ENCODE peak calls at places on chromosomes 16 and 17, in four cellular contexts. One of them, this sample, is unnamed.
A peak's percentile ranks its signal among the peaks of the same experiment; 100 is the strongest.

GRCh38 chr17:41500131-41500911 is 5.1 kb downstream of the KRT13 start:
- DNase-seq in right lobe of liver: no peak
- DNase-seq in A549: peak; percentile 61
- DNase-seq in gastrocnemius medialis: no peak
- DNase-seq in this sample: no peak

GRCh38 chr16:27703545-27703944 is 153.6 kb downstream of the KATNIP start:
- DNase-seq in gastrocnemius medialis: no peak
- DNase-seq in A549: no peak
- DNase-seq in right lobe of liver: no peak
- DNase-seq in this sample: no peak

GRCh38 chr17:61412860-61413653 is 13.4 kb downstream of the TBX2 start:
- DNase-seq in gastrocnemius medialis: no peak
- DNase-seq in right lobe of liver: no peak
- DNase-seq in A549: no peak
- DNase-seq in this sample: peak; percentile 29

GRCh38 chr16:47777191-47777590 is 316.1 kb downstream of the PHKB start:
- DNase-seq in A549: no peak
- DNase-seq in right lobe of liver: no peak
- DNase-seq in gastrocnemius medialis: no peak
- DNase-seq in this sample: no peak

GRCh38 chr17:47791025-47791424 is 30.6 kb downstream of the OSBPL7 start:
- DNase-seq in A549: no peak
- DNase-seq in right lobe of liver: no peak
- DNase-seq in gastrocnemius medialis: no peak
- DNase-seq in this sample: no peak

GRCh38 chr17:27333410-27333980 is 39.6 kb downstream of the WSB1 start:
- DNase-seq in A549: no peak
- DNase-seq in right lobe of liver: no peak
- DNase-seq in gastrocnemius medialis: no peak
- DNase-seq in this sample: no peak

GRCh38 chr16:66081967-66082366 is 284.5 kb upstream of the CDH5 start:
- DNase-seq in A549: peak; percentile 3
- DNase-seq in right lobe of liver: no peak
- DNase-seq in gastrocnemius medialis: no peak
- DNase-seq in this sample: no peak

GRCh38 chr17:56653877-56654276 is 60.4 kb downstream of the NOG start:
- DNase-seq in right lobe of liver: no peak
- DNase-seq in gastrocnemius medialis: no peak
- DNase-seq in A549: peak; percentile 54
- DNase-seq in this sample: peak; percentile 66

GRCh38 chr17:71522383-71522782 is 598.4 kb upstream of the SOX9 start:
- DNase-seq in gastrocnemius medialis: no peak
- DNase-seq in A549: no peak
- DNase-seq in right lobe of liver: no peak
- DNase-seq in this sample: no peak

GRCh38 chr17:21242780-21243515 is 10.3 kb downstream of the NATD1 start:
- DNase-seq in A549: no peak
- DNase-seq in gastrocnemius medialis: peak; percentile 91
- DNase-seq in right lobe of liver: no peak
- DNase-seq in this sample: no peak

GRCh38 chr16:6684076-6684673 is 648.5 kb upstream of the RBFOX1 start:
- DNase-seq in right lobe of liver: no peak
- DNase-seq in A549: peak; percentile 3
- DNase-seq in gastrocnemius medialis: no peak
- DNase-seq in this sample: peak; percentile 10

GRCh38 chr16:2156025-2156848 is 655 bp downstream of the TRAF7 start:
- DNase-seq in gastrocnemius medialis: no peak
- DNase-seq in right lobe of liver: no peak
- DNase-seq in A549: no peak
- DNase-seq in this sample: peak; percentile 62

GRCh38 chr17:27855454-27855853 is 37.7 kb downstream of the LYRM9 start:
- DNase-seq in right lobe of liver: no peak
- DNase-seq in gastrocnemius medialis: no peak
- DNase-seq in A549: no peak
- DNase-seq in this sample: no peak

GRCh38 chr16:79599837-79600635 is 501 bp downstream of the MAF start:
- DNase-seq in A549: peak; percentile 19
- DNase-seq in gastrocnemius medialis: peak; percentile 45
- DNase-seq in right lobe of liver: peak; percentile 59
- DNase-seq in this sample: peak; percentile 64

GRCh38 chr16:8251298-8251697 is 339.0 kb downstream of the TMEM114 start:
- DNase-seq in gastrocnemius medialis: no peak
- DNase-seq in right lobe of liver: no peak
- DNase-seq in A549: no peak
- DNase-seq in this sample: no peak

GRCh38 chr17:76716146-76716833 is 5.5 kb upstream of the MXRA7 start:
- DNase-seq in gastrocnemius medialis: peak; percentile 63
- DNase-seq in A549: no peak
- DNase-seq in right lobe of liver: no peak
- DNase-seq in this sample: no peak

GRCh38 chr16:84738255-84739038 is 38.6 kb downstream of the USP10 start:
- DNase-seq in gastrocnemius medialis: peak; percentile 49
- DNase-seq in right lobe of liver: peak; percentile 67
- DNase-seq in A549: peak; percentile 84
- DNase-seq in this sample: peak; percentile 88

GRCh38 chr17:58965221-58965620 is 141.5 kb downstream of the TRIM37 start:
- DNase-seq in right lobe of liver: no peak
- DNase-seq in A549: no peak
- DNase-seq in gastrocnemius medialis: no peak
- DNase-seq in this sample: no peak

GRCh38 chr16:53945996-53946395 is 242.0 kb downstream of the FTO start:
- DNase-seq in gastrocnemius medialis: no peak
- DNase-seq in A549: peak; percentile 6
- DNase-seq in right lobe of liver: no peak
- DNase-seq in this sample: peak; percentile 50

GRCh38 chr16:24085665-24086064 is 170.5 kb upstream of the CACNG3 start:
- DNase-seq in gastrocnemius medialis: no peak
- DNase-seq in A549: no peak
- DNase-seq in right lobe of liver: no peak
- DNase-seq in this sample: no peak
- H3K4me1 ChIP-seq in gastrocnemius medialis: no peaks in the 10 kb centered on the region
- H3K4me1 ChIP-seq in A549: no peaks in the 10 kb centered on the region
- H3K4me1 ChIP-seq in right lobe of liver: no peaks in the 10 kb centered on the region
- H3K4me1 ChIP-seq in this sample: no peaks in the 10 kb centered on the region

GRCh38 chr16:35743101-35743692 is 2283.8 kb downstream of the TP53TG3F start:
- DNase-seq in right lobe of liver: no peak
- DNase-seq in A549: no peak
- DNase-seq in gastrocnemius medialis: no peak
- DNase-seq in this sample: no peak
- H3K9me3 ChIP-seq in right lobe of liver: no peaks in the 10 kb centered on the region
- H3K9me3 ChIP-seq in A549: no peaks in the 10 kb centered on the region
- H3K9me3 ChIP-seq in gastrocnemius medialis: no peaks in the 10 kb centered on the region
- H3K9me3 ChIP-seq in this sample: no peaks in the 10 kb centered on the region

GRCh38 chr17:38429476-38430100 is 1.3 kb downstream of the ARHGAP23 start:
- DNase-seq in right lobe of liver: no peak
- DNase-seq in A549: no peak
- DNase-seq in gastrocnemius medialis: no peak
- DNase-seq in this sample: no peak

GRCh38 chr17:38434178-38434665 is 6.0 kb downstream of the ARHGAP23 start:
- DNase-seq in right lobe of liver: no peak
- DNase-seq in gastrocnemius medialis: no peak
- DNase-seq in A549: no peak
- DNase-seq in this sample: no peak

GRCh38 chr17:38430316-38430715 is 2.1 kb downstream of the ARHGAP23 start:
- DNase-seq in gastrocnemius medialis: no peak
- DNase-seq in A549: no peak
- DNase-seq in right lobe of liver: no peak
- DNase-seq in this sample: no peak

GRCh38 chr17:38430822-38431221 is 2.6 kb downstream of the ARHGAP23 start:
- DNase-seq in gastrocnemius medialis: no peak
- DNase-seq in right lobe of liver: no peak
- DNase-seq in A549: no peak
- DNase-seq in this sample: no peak

GRCh38 chr17:38431343-38432145 is 3.3 kb downstream of the ARHGAP23 start:
- DNase-seq in A549: no peak
- DNase-seq in right lobe of liver: no peak
- DNase-seq in gastrocnemius medialis: no peak
- DNase-seq in this sample: no peak
- H3K4me1 ChIP-seq in A549: peaks cover 29% of the 10 kb centered on the region
- H3K4me1 ChIP-seq in right lobe of liver: peaks cover 7% of the 10 kb centered on the region
- H3K4me1 ChIP-seq in gastrocnemius medialis: peaks cover 28% of the 10 kb centered on the region
- H3K4me1 ChIP-seq in this sample: no peaks in the 10 kb centered on the region

GRCh38 chr16:59964232-59964924 is 1230.3 kb upstream of the GOT2 start:
- DNase-seq in right lobe of liver: no peak
- DNase-seq in gastrocnemius medialis: no peak
- DNase-seq in A549: no peak
- DNase-seq in this sample: no peak
- H3K9me3 ChIP-seq in right lobe of liver: no peaks in the 10 kb centered on the region
- H3K9me3 ChIP-seq in gastrocnemius medialis: no peaks in the 10 kb centered on the region
- H3K9me3 ChIP-seq in A549: peaks cover 3% of the 10 kb centered on the region
- H3K9me3 ChIP-seq in this sample: no peaks in the 10 kb centered on the region

This sample was measured in HAP-1.